ENCODE peak calls at places on chromosome 17, in nine cellular contexts. One of them, this sample, is unnamed.

GRCh38 chr17:1078831-1079561 is 82.1 kb downstream of the TIMM22 start:
- DNase-seq in left cardiac atrium: peak; percentile 49
- DNase-seq in left colon: no peak
- DNase-seq in stimulated activated naive CD8-positive, alpha-beta T cell treated with anti-CD3 and anti-CD28 coated beads, Interleukin-15, Interleukin-2, amounts not matched to agents 100 U/mL and 50 U/mL, for 24 hours: no peak
- DNase-seq in HEK293T: no peak
- DNase-seq in mucosa of descending colon: no peak
- DNase-seq in substantia nigra: no peak
- DNase-seq in NCI-H2107: no peak
- DNase-seq in activated CD4-positive, alpha-beta memory T cell treated with anti-CD3 and anti-CD28 coated beads for 36 hours: no peak
- DNase-seq in this sample: no peak

GRCh38 chr17:31564883-31565297 is 173.4 kb downstream of the RAB11FIP4 start:
- DNase-seq in NCI-H2107: no peak
- DNase-seq in mucosa of descending colon: no peak
- DNase-seq in substantia nigra: no peak
- DNase-seq in activated CD4-positive, alpha-beta memory T cell treated with anti-CD3 and anti-CD28 coated beads for 36 hours: no peak
- DNase-seq in stimulated activated naive CD8-positive, alpha-beta T cell treated with anti-CD3 and anti-CD28 coated beads, Interleukin-15, Interleukin-2, amounts not matched to agents 100 U/mL and 50 U/mL, for 24 hours: no peak
- DNase-seq in HEK293T: no peak
- DNase-seq in left colon: no peak
- DNase-seq in left cardiac atrium: peak; percentile 24
- DNase-seq in this sample: no peak

GRCh38 chr17:6755281-6755680 is 565 bp upstream of the XAF1 start:
- DNase-seq in NCI-H2107: no peak
- DNase-seq in left colon: no peak
- DNase-seq in mucosa of descending colon: peak; percentile 20
- DNase-seq in left cardiac atrium: peak; percentile 78
- DNase-seq in stimulated activated naive CD8-positive, alpha-beta T cell treated with anti-CD3 and anti-CD28 coated beads, Interleukin-15, Interleukin-2, amounts not matched to agents 100 U/mL and 50 U/mL, for 24 hours: no peak
- DNase-seq in substantia nigra: no peak
- DNase-seq in HEK293T: no peak
- DNase-seq in activated CD4-positive, alpha-beta memory T cell treated with anti-CD3 and anti-CD28 coated beads for 36 hours: no peak
- DNase-seq in this sample: no peak

GRCh38 chr17:79073706-79074088 is 927 bp upstream of the ENGASE start:
- DNase-seq in HEK293T: no peak
- DNase-seq in substantia nigra: no peak
- DNase-seq in stimulated activated naive CD8-positive, alpha-beta T cell treated with anti-CD3 and anti-CD28 coated beads, Interleukin-15, Interleukin-2, amounts not matched to agents 100 U/mL and 50 U/mL, for 24 hours: no peak
- DNase-seq in NCI-H2107: no peak
- DNase-seq in left cardiac atrium: no peak
- DNase-seq in activated CD4-positive, alpha-beta memory T cell treated with anti-CD3 and anti-CD28 coated beads for 36 hours: no peak
- DNase-seq in mucosa of descending colon: peak; percentile 88
- DNase-seq in left colon: peak; percentile 78
- DNase-seq in this sample: no peak

GRCh38 chr17:5864910-5865657 is 205.1 kb upstream of the WSCD1 start:
- DNase-seq in left colon: no peak
- DNase-seq in NCI-H2107: no peak
- DNase-seq in left cardiac atrium: no peak
- DNase-seq in activated CD4-positive, alpha-beta memory T cell treated with anti-CD3 and anti-CD28 coated beads for 36 hours: no peak
- DNase-seq in substantia nigra: no peak
- DNase-seq in mucosa of descending colon: no peak
- DNase-seq in stimulated activated naive CD8-positive, alpha-beta T cell treated with anti-CD3 and anti-CD28 coated beads, Interleukin-15, Interleukin-2, amounts not matched to agents 100 U/mL and 50 U/mL, for 24 hours: no peak
- DNase-seq in HEK293T: no peak
- DNase-seq in this sample: no peak

GRCh38 chr17:4556996-4557395 is 1.8 kb upstream of the MYBBP1A start:
- DNase-seq in activated CD4-positive, alpha-beta memory T cell treated with anti-CD3 and anti-CD28 coated beads for 36 hours: no peak
- DNase-seq in HEK293T: no peak
- DNase-seq in substantia nigra: no peak
- DNase-seq in NCI-H2107: no peak
- DNase-seq in mucosa of descending colon: no peak
- DNase-seq in left colon: no peak
- DNase-seq in stimulated activated naive CD8-positive, alpha-beta T cell treated with anti-CD3 and anti-CD28 coated beads, Interleukin-15, Interleukin-2, amounts not matched to agents 100 U/mL and 50 U/mL, for 24 hours: no peak
- DNase-seq in left cardiac atrium: no peak
- DNase-seq in this sample: no peak

GRCh38 chr17:45408611-45409421 is 23.9 kb downstream of the ARHGAP27 start:
- DNase-seq in stimulated activated naive CD8-positive, alpha-beta T cell treated with anti-CD3 and anti-CD28 coated beads, Interleukin-15, Interleukin-2, amounts not matched to agents 100 U/mL and 50 U/mL, for 24 hours: no peak
- DNase-seq in mucosa of descending colon: peak; percentile 35
- DNase-seq in left cardiac atrium: no peak
- DNase-seq in NCI-H2107: no peak
- DNase-seq in left colon: no peak
- DNase-seq in activated CD4-positive, alpha-beta memory T cell treated with anti-CD3 and anti-CD28 coated beads for 36 hours: no peak
- DNase-seq in HEK293T: no peak
- DNase-seq in substantia nigra: no peak
- DNase-seq in this sample: no peak

GRCh38 chr17:82231562-82232321 is 2.9 kb downstream of the SLC16A3 start:
- DNase-seq in left colon: peak; percentile 91
- DNase-seq in stimulated activated naive CD8-positive, alpha-beta T cell treated with anti-CD3 and anti-CD28 coated beads, Interleukin-15, Interleukin-2, amounts not matched to agents 100 U/mL and 50 U/mL, for 24 hours: peak; percentile 48
- DNase-seq in left cardiac atrium: peak; percentile 87
- DNase-seq in NCI-H2107: no peak
- DNase-seq in activated CD4-positive, alpha-beta memory T cell treated with anti-CD3 and anti-CD28 coated beads for 36 hours: no peak
- DNase-seq in substantia nigra: peak; percentile 36
- DNase-seq in HEK293T: no peak
- DNase-seq in mucosa of descending colon: peak; percentile 81
- DNase-seq in this sample: no peak

GRCh38 chr17:5024604-5025003 is 10.6 kb downstream of the SLC52A1 start:
- DNase-seq in activated CD4-positive, alpha-beta memory T cell treated with anti-CD3 and anti-CD28 coated beads for 36 hours: no peak
- DNase-seq in stimulated activated naive CD8-positive, alpha-beta T cell treated with anti-CD3 and anti-CD28 coated beads, Interleukin-15, Interleukin-2, amounts not matched to agents 100 U/mL and 50 U/mL, for 24 hours: no peak
- DNase-seq in mucosa of descending colon: no peak
- DNase-seq in NCI-H2107: no peak
- DNase-seq in left cardiac atrium: no peak
- DNase-seq in left colon: no peak
- DNase-seq in HEK293T: no peak
- DNase-seq in substantia nigra: no peak
- DNase-seq in this sample: no peak

GRCh38 chr17:40541873-40542561 is 23.3 kb downstream of the CCR7 start:
- DNase-seq in stimulated activated naive CD8-positive, alpha-beta T cell treated with anti-CD3 and anti-CD28 coated beads, Interleukin-15, Interleukin-2, amounts not matched to agents 100 U/mL and 50 U/mL, for 24 hours: no peak
- DNase-seq in left cardiac atrium: peak; percentile 87
- DNase-seq in NCI-H2107: no peak
- DNase-seq in mucosa of descending colon: no peak
- DNase-seq in substantia nigra: no peak
- DNase-seq in HEK293T: no peak
- DNase-seq in activated CD4-positive, alpha-beta memory T cell treated with anti-CD3 and anti-CD28 coated beads for 36 hours: no peak
- DNase-seq in left colon: no peak
- DNase-seq in this sample: no peak

GRCh38 chr17:77738666-77739531 is 219.6 kb upstream of the TNRC6C start:
- DNase-seq in mucosa of descending colon: no peak
- DNase-seq in left cardiac atrium: peak; percentile 76
- DNase-seq in substantia nigra: no peak
- DNase-seq in activated CD4-positive, alpha-beta memory T cell treated with anti-CD3 and anti-CD28 coated beads for 36 hours: peak; percentile 2
- DNase-seq in stimulated activated naive CD8-positive, alpha-beta T cell treated with anti-CD3 and anti-CD28 coated beads, Interleukin-15, Interleukin-2, amounts not matched to agents 100 U/mL and 50 U/mL, for 24 hours: no peak
- DNase-seq in left colon: peak; percentile 23
- DNase-seq in HEK293T: no peak
- DNase-seq in NCI-H2107: no peak
- DNase-seq in this sample: no peak

GRCh38 chr17:37755455-37755854 is 10.6 kb upstream of the HNF1B start:
- DNase-seq in left colon: no peak
- DNase-seq in left cardiac atrium: no peak
- DNase-seq in substantia nigra: no peak
- DNase-seq in stimulated activated naive CD8-positive, alpha-beta T cell treated with anti-CD3 and anti-CD28 coated beads, Interleukin-15, Interleukin-2, amounts not matched to agents 100 U/mL and 50 U/mL, for 24 hours: no peak
- DNase-seq in activated CD4-positive, alpha-beta memory T cell treated with anti-CD3 and anti-CD28 coated beads for 36 hours: no peak
- DNase-seq in mucosa of descending colon: no peak
- DNase-seq in HEK293T: no peak
- DNase-seq in NCI-H2107: no peak
- DNase-seq in this sample: no peak

GRCh38 chr17:21014498-21014897 is 28.3 kb downstream of the USP22 start:
- DNase-seq in NCI-H2107: no peak
- DNase-seq in stimulated activated naive CD8-positive, alpha-beta T cell treated with anti-CD3 and anti-CD28 coated beads, Interleukin-15, Interleukin-2, amounts not matched to agents 100 U/mL and 50 U/mL, for 24 hours: no peak
- DNase-seq in mucosa of descending colon: no peak
- DNase-seq in substantia nigra: no peak
- DNase-seq in activated CD4-positive, alpha-beta memory T cell treated with anti-CD3 and anti-CD28 coated beads for 36 hours: no peak
- DNase-seq in HEK293T: no peak
- DNase-seq in left cardiac atrium: no peak
- DNase-seq in left colon: no peak
- DNase-seq in this sample: no peak

GRCh38 chr17:82963104-82963950 is 116.1 kb upstream of the METRNL start:
- DNase-seq in left colon: peak; percentile 66
- DNase-seq in NCI-H2107: peak; percentile 28
- DNase-seq in HEK293T: no peak
- DNase-seq in activated CD4-positive, alpha-beta memory T cell treated with anti-CD3 and anti-CD28 coated beads for 36 hours: peak; percentile 56
- DNase-seq in stimulated activated naive CD8-positive, alpha-beta T cell treated with anti-CD3 and anti-CD28 coated beads, Interleukin-15, Interleukin-2, amounts not matched to agents 100 U/mL and 50 U/mL, for 24 hours: peak; percentile 43
- DNase-seq in substantia nigra: no peak
- DNase-seq in mucosa of descending colon: peak; percentile 73
- DNase-seq in left cardiac atrium: peak; percentile 89
- DNase-seq in this sample: no peak

GRCh38 chr17:17231621-17232302 is 5.2 kb downstream of the FLCN start:
- DNase-seq in NCI-H2107: no peak
- DNase-seq in substantia nigra: no peak
- DNase-seq in activated CD4-positive, alpha-beta memory T cell treated with anti-CD3 and anti-CD28 coated beads for 36 hours: no peak
- DNase-seq in HEK293T: no peak
- DNase-seq in stimulated activated naive CD8-positive, alpha-beta T cell treated with anti-CD3 and anti-CD28 coated beads, Interleukin-15, Interleukin-2, amounts not matched to agents 100 U/mL and 50 U/mL, for 24 hours: no peak
- DNase-seq in left colon: no peak
- DNase-seq in mucosa of descending colon: no peak
- DNase-seq in left cardiac atrium: no peak
- DNase-seq in this sample: no peak

GRCh38 chr17:9177212-9177611 is 155.9 kb downstream of the NTN1 start:
- DNase-seq in left colon: no peak
- DNase-seq in activated CD4-positive, alpha-beta memory T cell treated with anti-CD3 and anti-CD28 coated beads for 36 hours: no peak
- DNase-seq in left cardiac atrium: peak; percentile 70
- DNase-seq in NCI-H2107: no peak
- DNase-seq in stimulated activated naive CD8-positive, alpha-beta T cell treated with anti-CD3 and anti-CD28 coated beads, Interleukin-15, Interleukin-2, amounts not matched to agents 100 U/mL and 50 U/mL, for 24 hours: no peak
- DNase-seq in substantia nigra: no peak
- DNase-seq in HEK293T: no peak
- DNase-seq in mucosa of descending colon: no peak
- DNase-seq in this sample: no peak

GRCh38 chr17:67381925-67382257 is 4.8 kb downstream of the PITPNC1 start:
- DNase-seq in mucosa of descending colon: no peak
- DNase-seq in substantia nigra: no peak
- DNase-seq in left colon: no peak
- DNase-seq in NCI-H2107: no peak
- DNase-seq in stimulated activated naive CD8-positive, alpha-beta T cell treated with anti-CD3 and anti-CD28 coated beads, Interleukin-15, Interleukin-2, amounts not matched to agents 100 U/mL and 50 U/mL, for 24 hours: no peak
- DNase-seq in left cardiac atrium: no peak
- DNase-seq in HEK293T: no peak
- DNase-seq in activated CD4-positive, alpha-beta memory T cell treated with anti-CD3 and anti-CD28 coated beads for 36 hours: no peak
- DNase-seq in this sample: no peak

GRCh38 chr17:50507871-50508572 is at the start of gene MYCBPAP:
- DNase-seq in left cardiac atrium: peak; percentile 91
- DNase-seq in stimulated activated naive CD8-positive, alpha-beta T cell treated with anti-CD3 and anti-CD28 coated beads, Interleukin-15, Interleukin-2, amounts not matched to agents 100 U/mL and 50 U/mL, for 24 hours: peak; percentile 87
- DNase-seq in mucosa of descending colon: peak; percentile 88
- DNase-seq in HEK293T: no peak
- DNase-seq in activated CD4-positive, alpha-beta memory T cell treated with anti-CD3 and anti-CD28 coated beads for 36 hours: peak; percentile 90
- DNase-seq in NCI-H2107: no peak
- DNase-seq in left colon: peak; percentile 84
- DNase-seq in substantia nigra: peak; percentile 39
- DNase-seq in this sample: no peak

GRCh38 chr17:81193470-81194224 is 27.6 kb upstream of the AATK start:
- DNase-seq in mucosa of descending colon: no peak
- DNase-seq in NCI-H2107: no peak
- DNase-seq in left colon: no peak
- DNase-seq in HEK293T: no peak
- DNase-seq in left cardiac atrium: peak; percentile 54
- DNase-seq in substantia nigra: no peak
- DNase-seq in stimulated activated naive CD8-positive, alpha-beta T cell treated with anti-CD3 and anti-CD28 coated beads, Interleukin-15, Interleukin-2, amounts not matched to agents 100 U/mL and 50 U/mL, for 24 hours: no peak
- DNase-seq in activated CD4-positive, alpha-beta memory T cell treated with anti-CD3 and anti-CD28 coated beads for 36 hours: no peak
- DNase-seq in this sample: no peak

GRCh38 chr17:63029520-63029919 is 63.5 kb downstream of the TANC2 start:
- DNase-seq in HEK293T: no peak
- DNase-seq in NCI-H2107: no peak
- DNase-seq in substantia nigra: no peak
- DNase-seq in left cardiac atrium: no peak
- DNase-seq in left colon: no peak
- DNase-seq in stimulated activated naive CD8-positive, alpha-beta T cell treated with anti-CD3 and anti-CD28 coated beads, Interleukin-15, Interleukin-2, amounts not matched to agents 100 U/mL and 50 U/mL, for 24 hours: no peak
- DNase-seq in activated CD4-positive, alpha-beta memory T cell treated with anti-CD3 and anti-CD28 coated beads for 36 hours: no peak
- DNase-seq in mucosa of descending colon: no peak
- DNase-seq in this sample: no peak

GRCh38 chr17:50636145-50636803 is 1.6 kb downstream of the ABCC3 start:
- DNase-seq in stimulated activated naive CD8-positive, alpha-beta T cell treated with anti-CD3 and anti-CD28 coated beads, Interleukin-15, Interleukin-2, amounts not matched to agents 100 U/mL and 50 U/mL, for 24 hours: no peak
- DNase-seq in substantia nigra: no peak
- DNase-seq in mucosa of descending colon: peak; percentile 45
- DNase-seq in left cardiac atrium: no peak
- DNase-seq in NCI-H2107: no peak
- DNase-seq in left colon: no peak
- DNase-seq in activated CD4-positive, alpha-beta memory T cell treated with anti-CD3 and anti-CD28 coated beads for 36 hours: no peak
- DNase-seq in HEK293T: no peak
- DNase-seq in this sample: no peak

GRCh38 chr17:2828396-2829038 is 32.3 kb downstream of the RAP1GAP2 start:
- DNase-seq in NCI-H2107: no peak
- DNase-seq in substantia nigra: peak; percentile 37
- DNase-seq in activated CD4-positive, alpha-beta memory T cell treated with anti-CD3 and anti-CD28 coated beads for 36 hours: peak; percentile 87
- DNase-seq in HEK293T: peak; percentile 89
- DNase-seq in left colon: peak; percentile 65
- DNase-seq in stimulated activated naive CD8-positive, alpha-beta T cell treated with anti-CD3 and anti-CD28 coated beads, Interleukin-15, Interleukin-2, amounts not matched to agents 100 U/mL and 50 U/mL, for 24 hours: peak; percentile 90
- DNase-seq in mucosa of descending colon: peak; percentile 86
- DNase-seq in left cardiac atrium: peak; percentile 77
- DNase-seq in this sample: no peak

GRCh38 chr17:73536700-73537680 is 107.3 kb downstream of the SDK2 start:
- DNase-seq in left cardiac atrium: no peak
- DNase-seq in substantia nigra: peak; percentile 12
- DNase-seq in stimulated activated naive CD8-positive, alpha-beta T cell treated with anti-CD3 and anti-CD28 coated beads, Interleukin-15, Interleukin-2, amounts not matched to agents 100 U/mL and 50 U/mL, for 24 hours: no peak
- DNase-seq in left colon: no peak
- DNase-seq in activated CD4-positive, alpha-beta memory T cell treated with anti-CD3 and anti-CD28 coated beads for 36 hours: no peak
- DNase-seq in HEK293T: no peak
- DNase-seq in mucosa of descending colon: no peak
- DNase-seq in NCI-H2107: no peak
- DNase-seq in this sample: no peak

GRCh38 chr17:5526821-5527598 is 40.6 kb downstream of the MIS12 start:
- DNase-seq in left cardiac atrium: peak; percentile 78
- DNase-seq in HEK293T: peak; percentile 77
- DNase-seq in NCI-H2107: peak; percentile 4
- DNase-seq in mucosa of descending colon: peak; percentile 40
- DNase-seq in stimulated activated naive CD8-positive, alpha-beta T cell treated with anti-CD3 and anti-CD28 coated beads, Interleukin-15, Interleukin-2, amounts not matched to agents 100 U/mL and 50 U/mL, for 24 hours: peak; percentile 80
- DNase-seq in left colon: peak; percentile 31
- DNase-seq in activated CD4-positive, alpha-beta memory T cell treated with anti-CD3 and anti-CD28 coated beads for 36 hours: peak; percentile 86
- DNase-seq in substantia nigra: peak; percentile 38
- DNase-seq in this sample: no peak

GRCh38 chr17:7440113-7440822 is 956 bp downstream of the FGF11 start:
- DNase-seq in HEK293T: peak; percentile 58
- DNase-seq in left cardiac atrium: peak; percentile 79
- DNase-seq in substantia nigra: peak; percentile 6
- DNase-seq in left colon: peak; percentile 60
- DNase-seq in NCI-H2107: peak; percentile 8
- DNase-seq in stimulated activated naive CD8-positive, alpha-beta T cell treated with anti-CD3 and anti-CD28 coated beads, Interleukin-15, Interleukin-2, amounts not matched to agents 100 U/mL and 50 U/mL, for 24 hours: peak; percentile 73
- DNase-seq in activated CD4-positive, alpha-beta memory T cell treated with anti-CD3 and anti-CD28 coated beads for 36 hours: peak; percentile 59
- DNase-seq in mucosa of descending colon: peak; percentile 49
- DNase-seq in this sample: no peak

GRCh38 chr17:17849863-17850373 is 13.1 kb upstream of the SREBF1 start:
- DNase-seq in NCI-H2107: peak; percentile 58
- DNase-seq in stimulated activated naive CD8-positive, alpha-beta T cell treated with anti-CD3 and anti-CD28 coated beads, Interleukin-15, Interleukin-2, amounts not matched to agents 100 U/mL and 50 U/mL, for 24 hours: peak; percentile 82
- DNase-seq in substantia nigra: no peak
- DNase-seq in mucosa of descending colon: peak; percentile 56
- DNase-seq in HEK293T: peak; percentile 70
- DNase-seq in left cardiac atrium: peak; percentile 60
- DNase-seq in left colon: no peak
- DNase-seq in activated CD4-positive, alpha-beta memory T cell treated with anti-CD3 and anti-CD28 coated beads for 36 hours: peak; percentile 93
- DNase-seq in this sample: no peak

GRCh38 chr17:80198144-80198661 is 21.9 kb downstream of the SGSH start:
- DNase-seq in activated CD4-positive, alpha-beta memory T cell treated with anti-CD3 and anti-CD28 coated beads for 36 hours: no peak
- DNase-seq in stimulated activated naive CD8-positive, alpha-beta T cell treated with anti-CD3 and anti-CD28 coated beads, Interleukin-15, Interleukin-2, amounts not matched to agents 100 U/mL and 50 U/mL, for 24 hours: no peak
- DNase-seq in left colon: no peak
- DNase-seq in NCI-H2107: no peak
- DNase-seq in substantia nigra: no peak
- DNase-seq in left cardiac atrium: no peak
- DNase-seq in HEK293T: no peak
- DNase-seq in mucosa of descending colon: no peak
- DNase-seq in this sample: no peak

GRCh38 chr17:8939496-8940334 is 25.8 kb downstream of the PIK3R5 start:
- DNase-seq in left cardiac atrium: no peak
- DNase-seq in activated CD4-positive, alpha-beta memory T cell treated with anti-CD3 and anti-CD28 coated beads for 36 hours: peak; percentile 77
- DNase-seq in mucosa of descending colon: no peak
- DNase-seq in stimulated activated naive CD8-positive, alpha-beta T cell treated with anti-CD3 and anti-CD28 coated beads, Interleukin-15, Interleukin-2, amounts not matched to agents 100 U/mL and 50 U/mL, for 24 hours: peak; percentile 64
- DNase-seq in NCI-H2107: no peak
- DNase-seq in HEK293T: no peak
- DNase-seq in left colon: no peak
- DNase-seq in substantia nigra: no peak
- DNase-seq in this sample: no peak

GRCh38 chr17:39781028-39781800 is 43.5 kb downstream of the GRB7 start:
- DNase-seq in activated CD4-positive, alpha-beta memory T cell treated with anti-CD3 and anti-CD28 coated beads for 36 hours: no peak
- DNase-seq in HEK293T: no peak
- DNase-seq in mucosa of descending colon: no peak
- DNase-seq in substantia nigra: no peak
- DNase-seq in left colon: no peak
- DNase-seq in left cardiac atrium: no peak
- DNase-seq in stimulated activated naive CD8-positive, alpha-beta T cell treated with anti-CD3 and anti-CD28 coated beads, Interleukin-15, Interleukin-2, amounts not matched to agents 100 U/mL and 50 U/mL, for 24 hours: no peak
- DNase-seq in NCI-H2107: no peak
- DNase-seq in this sample: no peak

GRCh38 chr17:6507535-6507934 is 48.8 kb downstream of the PITPNM3 start:
- DNase-seq in activated CD4-positive, alpha-beta memory T cell treated with anti-CD3 and anti-CD28 coated beads for 36 hours: no peak
- DNase-seq in substantia nigra: no peak
- DNase-seq in NCI-H2107: no peak
- DNase-seq in left colon: peak; percentile 74
- DNase-seq in left cardiac atrium: peak; percentile 55
- DNase-seq in mucosa of descending colon: peak; percentile 47
- DNase-seq in stimulated activated naive CD8-positive, alpha-beta T cell treated with anti-CD3 and anti-CD28 coated beads, Interleukin-15, Interleukin-2, amounts not matched to agents 100 U/mL and 50 U/mL, for 24 hours: no peak
- DNase-seq in HEK293T: no peak
- DNase-seq in this sample: no peak

GRCh38 chr17:39223907-39224777 is 1.6 kb downstream of the STAC2 start:
- DNase-seq in HEK293T: no peak
- DNase-seq in left cardiac atrium: no peak
- DNase-seq in mucosa of descending colon: no peak
- DNase-seq in substantia nigra: no peak
- DNase-seq in NCI-H2107: no peak
- DNase-seq in activated CD4-positive, alpha-beta memory T cell treated with anti-CD3 and anti-CD28 coated beads for 36 hours: no peak
- DNase-seq in left colon: no peak
- DNase-seq in stimulated activated naive CD8-positive, alpha-beta T cell treated with anti-CD3 and anti-CD28 coated beads, Interleukin-15, Interleukin-2, amounts not matched to agents 100 U/mL and 50 U/mL, for 24 hours: no peak
- DNase-seq in this sample: no peak